ENCODE peak calls at places on chromosomes 5 and 9, in six cellular contexts. One of them, this sample, is unnamed.

GRCh38 chr5:56257010-56257409 is 23.9 kb upstream of the ANKRD55 start:
- DNase-seq in CD4-positive, CD25-positive, alpha-beta regulatory T cell: no peak
- DNase-seq in amniotic epithelial cell: no peak
- DNase-seq in hepatocyte: no peak
- DNase-seq in T-helper 9 cell: no peak
- DNase-seq in stimulated activated CD8-positive, alpha-beta memory T cell treated with anti-CD3 and anti-CD28 coated beads, Interleukin-12 subunit alpha, Interleukin-12 subunit beta, amount 100 ng/mL, for 1 hour: no peak
- DNase-seq in this sample: no peak

GRCh38 chr9:122370869-122371467 is at the start of gene PTGS1:
- DNase-seq in CD4-positive, CD25-positive, alpha-beta regulatory T cell: no peak
- DNase-seq in amniotic epithelial cell: no peak
- DNase-seq in hepatocyte: peak; percentile 55
- DNase-seq in T-helper 9 cell: no peak
- DNase-seq in stimulated activated CD8-positive, alpha-beta memory T cell treated with anti-CD3 and anti-CD28 coated beads, Interleukin-12 subunit alpha, Interleukin-12 subunit beta, amount 100 ng/mL, for 1 hour: no peak
- DNase-seq in this sample: peak; percentile 61

GRCh38 chr9:74803366-74804017 is 84.2 kb downstream of the TRPM6 start:
- DNase-seq in CD4-positive, CD25-positive, alpha-beta regulatory T cell: no peak
- DNase-seq in amniotic epithelial cell: no peak
- DNase-seq in hepatocyte: peak; percentile 63
- DNase-seq in T-helper 9 cell: no peak
- DNase-seq in stimulated activated CD8-positive, alpha-beta memory T cell treated with anti-CD3 and anti-CD28 coated beads, Interleukin-12 subunit alpha, Interleukin-12 subunit beta, amount 100 ng/mL, for 1 hour: no peak
- DNase-seq in this sample: no peak

GRCh38 chr9:119435066-119435465 is 65.8 kb upstream of the BRINP1 start:
- DNase-seq in CD4-positive, CD25-positive, alpha-beta regulatory T cell: no peak
- DNase-seq in amniotic epithelial cell: no peak
- DNase-seq in hepatocyte: no peak
- DNase-seq in T-helper 9 cell: no peak
- DNase-seq in stimulated activated CD8-positive, alpha-beta memory T cell treated with anti-CD3 and anti-CD28 coated beads, Interleukin-12 subunit alpha, Interleukin-12 subunit beta, amount 100 ng/mL, for 1 hour: no peak
- DNase-seq in this sample: no peak

GRCh38 chr9:131590907-131591844 is 45.9 kb downstream of the PRRT1B start:
- DNase-seq in CD4-positive, CD25-positive, alpha-beta regulatory T cell: peak; percentile 76
- DNase-seq in amniotic epithelial cell: peak; percentile 64
- DNase-seq in hepatocyte: peak; percentile 89
- DNase-seq in T-helper 9 cell: peak; percentile 70
- DNase-seq in stimulated activated CD8-positive, alpha-beta memory T cell treated with anti-CD3 and anti-CD28 coated beads, Interleukin-12 subunit alpha, Interleukin-12 subunit beta, amount 100 ng/mL, for 1 hour: peak; percentile 56
- DNase-seq in this sample: peak; percentile 84

GRCh38 chr9:134461436-134461982 is 135.3 kb downstream of the RXRA start:
- DNase-seq in CD4-positive, CD25-positive, alpha-beta regulatory T cell: no peak
- DNase-seq in amniotic epithelial cell: peak; percentile 25
- DNase-seq in hepatocyte: no peak
- DNase-seq in T-helper 9 cell: no peak
- DNase-seq in stimulated activated CD8-positive, alpha-beta memory T cell treated with anti-CD3 and anti-CD28 coated beads, Interleukin-12 subunit alpha, Interleukin-12 subunit beta, amount 100 ng/mL, for 1 hour: no peak
- DNase-seq in this sample: no peak

GRCh38 chr9:81629440-81629839 is 59.9 kb downstream of the TLE1 start:
- DNase-seq in CD4-positive, CD25-positive, alpha-beta regulatory T cell: no peak
- DNase-seq in amniotic epithelial cell: no peak
- DNase-seq in hepatocyte: no peak
- DNase-seq in T-helper 9 cell: no peak
- DNase-seq in stimulated activated CD8-positive, alpha-beta memory T cell treated with anti-CD3 and anti-CD28 coated beads, Interleukin-12 subunit alpha, Interleukin-12 subunit beta, amount 100 ng/mL, for 1 hour: no peak
- DNase-seq in this sample: no peak

GRCh38 chr5:92559743-92560142 is 1021.3 kb downstream of the NR2F1-AS1 start:
- DNase-seq in CD4-positive, CD25-positive, alpha-beta regulatory T cell: no peak
- DNase-seq in amniotic epithelial cell: peak; percentile 27
- DNase-seq in hepatocyte: no peak
- DNase-seq in T-helper 9 cell: no peak
- DNase-seq in stimulated activated CD8-positive, alpha-beta memory T cell treated with anti-CD3 and anti-CD28 coated beads, Interleukin-12 subunit alpha, Interleukin-12 subunit beta, amount 100 ng/mL, for 1 hour: no peak
- DNase-seq in this sample: no peak

GRCh38 chr5:603081-603998 is 8.8 kb upstream of the CEP72 start:
- DNase-seq in CD4-positive, CD25-positive, alpha-beta regulatory T cell: no peak
- DNase-seq in amniotic epithelial cell: no peak
- DNase-seq in hepatocyte: no peak
- DNase-seq in T-helper 9 cell: no peak
- DNase-seq in stimulated activated CD8-positive, alpha-beta memory T cell treated with anti-CD3 and anti-CD28 coated beads, Interleukin-12 subunit alpha, Interleukin-12 subunit beta, amount 100 ng/mL, for 1 hour: no peak
- DNase-seq in this sample: no peak

GRCh38 chr9:21995652-21996275 is 1.2 kb downstream of the CDKN2B-AS1 start:
- DNase-seq in CD4-positive, CD25-positive, alpha-beta regulatory T cell: no peak
- DNase-seq in amniotic epithelial cell: peak; percentile 73
- DNase-seq in hepatocyte: peak; percentile 59
- DNase-seq in T-helper 9 cell: no peak
- DNase-seq in stimulated activated CD8-positive, alpha-beta memory T cell treated with anti-CD3 and anti-CD28 coated beads, Interleukin-12 subunit alpha, Interleukin-12 subunit beta, amount 100 ng/mL, for 1 hour: no peak
- DNase-seq in this sample: peak; percentile 38

GRCh38 chr5:162067651-162068411 is at the start of gene GABRG2:
- DNase-seq in CD4-positive, CD25-positive, alpha-beta regulatory T cell: no peak
- DNase-seq in amniotic epithelial cell: no peak
- DNase-seq in hepatocyte: no peak
- DNase-seq in T-helper 9 cell: no peak
- DNase-seq in stimulated activated CD8-positive, alpha-beta memory T cell treated with anti-CD3 and anti-CD28 coated beads, Interleukin-12 subunit alpha, Interleukin-12 subunit beta, amount 100 ng/mL, for 1 hour: no peak
- DNase-seq in this sample: no peak

GRCh38 chr9:76615149-76615548 is 149.1 kb upstream of the PCA3 start:
- DNase-seq in CD4-positive, CD25-positive, alpha-beta regulatory T cell: no peak
- DNase-seq in amniotic epithelial cell: peak; percentile 87
- DNase-seq in hepatocyte: peak; percentile 70
- DNase-seq in T-helper 9 cell: no peak
- DNase-seq in stimulated activated CD8-positive, alpha-beta memory T cell treated with anti-CD3 and anti-CD28 coated beads, Interleukin-12 subunit alpha, Interleukin-12 subunit beta, amount 100 ng/mL, for 1 hour: no peak
- DNase-seq in this sample: no peak

GRCh38 chr9:35577486-35577885 is 27.6 kb upstream of the TESK1 start:
- DNase-seq in CD4-positive, CD25-positive, alpha-beta regulatory T cell: no peak
- DNase-seq in amniotic epithelial cell: peak; percentile 42
- DNase-seq in hepatocyte: no peak
- DNase-seq in T-helper 9 cell: no peak
- DNase-seq in stimulated activated CD8-positive, alpha-beta memory T cell treated with anti-CD3 and anti-CD28 coated beads, Interleukin-12 subunit alpha, Interleukin-12 subunit beta, amount 100 ng/mL, for 1 hour: no peak
- DNase-seq in this sample: no peak

GRCh38 chr9:36873247-36873875 is 160.7 kb downstream of the PAX5 start:
- DNase-seq in CD4-positive, CD25-positive, alpha-beta regulatory T cell: peak; percentile 65
- DNase-seq in amniotic epithelial cell: peak; percentile 41
- DNase-seq in hepatocyte: peak; percentile 87
- DNase-seq in T-helper 9 cell: peak; percentile 65
- DNase-seq in stimulated activated CD8-positive, alpha-beta memory T cell treated with anti-CD3 and anti-CD28 coated beads, Interleukin-12 subunit alpha, Interleukin-12 subunit beta, amount 100 ng/mL, for 1 hour: peak; percentile 60
- DNase-seq in this sample: peak; percentile 84

GRCh38 chr9:124271660-124272059 is 13.9 kb downstream of the NEK6 start:
- DNase-seq in CD4-positive, CD25-positive, alpha-beta regulatory T cell: no peak
- DNase-seq in amniotic epithelial cell: no peak
- DNase-seq in hepatocyte: no peak
- DNase-seq in T-helper 9 cell: no peak
- DNase-seq in stimulated activated CD8-positive, alpha-beta memory T cell treated with anti-CD3 and anti-CD28 coated beads, Interleukin-12 subunit alpha, Interleukin-12 subunit beta, amount 100 ng/mL, for 1 hour: no peak
- DNase-seq in this sample: no peak

GRCh38 chr5:101897914-101898313 is 398.2 kb downstream of the SLCO4C1 start:
- DNase-seq in CD4-positive, CD25-positive, alpha-beta regulatory T cell: no peak
- DNase-seq in amniotic epithelial cell: no peak
- DNase-seq in hepatocyte: no peak
- DNase-seq in T-helper 9 cell: no peak
- DNase-seq in stimulated activated CD8-positive, alpha-beta memory T cell treated with anti-CD3 and anti-CD28 coated beads, Interleukin-12 subunit alpha, Interleukin-12 subunit beta, amount 100 ng/mL, for 1 hour: no peak
- DNase-seq in this sample: no peak

GRCh38 chr5:173645437-173645807 is 29.0 kb upstream of the BOD1 start:
- DNase-seq in CD4-positive, CD25-positive, alpha-beta regulatory T cell: no peak
- DNase-seq in amniotic epithelial cell: peak; percentile 57
- DNase-seq in hepatocyte: peak; percentile 31
- DNase-seq in T-helper 9 cell: no peak
- DNase-seq in stimulated activated CD8-positive, alpha-beta memory T cell treated with anti-CD3 and anti-CD28 coated beads, Interleukin-12 subunit alpha, Interleukin-12 subunit beta, amount 100 ng/mL, for 1 hour: no peak
- DNase-seq in this sample: no peak

GRCh38 chr9:90559075-90560073 is 83.2 kb downstream of the DIRAS2 start:
- DNase-seq in CD4-positive, CD25-positive, alpha-beta regulatory T cell: no peak
- DNase-seq in amniotic epithelial cell: no peak
- DNase-seq in hepatocyte: no peak
- DNase-seq in T-helper 9 cell: no peak
- DNase-seq in stimulated activated CD8-positive, alpha-beta memory T cell treated with anti-CD3 and anti-CD28 coated beads, Interleukin-12 subunit alpha, Interleukin-12 subunit beta, amount 100 ng/mL, for 1 hour: no peak
- DNase-seq in this sample: no peak

GRCh38 chr5:71899865-71900342 is 180.8 kb downstream of the CARTPT start:
- DNase-seq in CD4-positive, CD25-positive, alpha-beta regulatory T cell: no peak
- DNase-seq in amniotic epithelial cell: peak; percentile 31
- DNase-seq in hepatocyte: peak; percentile 40
- DNase-seq in T-helper 9 cell: no peak
- DNase-seq in stimulated activated CD8-positive, alpha-beta memory T cell treated with anti-CD3 and anti-CD28 coated beads, Interleukin-12 subunit alpha, Interleukin-12 subunit beta, amount 100 ng/mL, for 1 hour: no peak
- DNase-seq in this sample: no peak

GRCh38 chr9:93184439-93185221 is 691 bp downstream of the WNK2 start:
- DNase-seq in CD4-positive, CD25-positive, alpha-beta regulatory T cell: no peak
- DNase-seq in amniotic epithelial cell: no peak
- DNase-seq in hepatocyte: no peak
- DNase-seq in T-helper 9 cell: no peak
- DNase-seq in stimulated activated CD8-positive, alpha-beta memory T cell treated with anti-CD3 and anti-CD28 coated beads, Interleukin-12 subunit alpha, Interleukin-12 subunit beta, amount 100 ng/mL, for 1 hour: no peak
- DNase-seq in this sample: peak; percentile 70

GRCh38 chr5:73451218-73452130 is 2.9 kb upstream of the FOXD1 start:
- DNase-seq in CD4-positive, CD25-positive, alpha-beta regulatory T cell: peak; percentile 57
- DNase-seq in amniotic epithelial cell: peak; percentile 32
- DNase-seq in hepatocyte: peak; percentile 84
- DNase-seq in T-helper 9 cell: peak; percentile 70
- DNase-seq in stimulated activated CD8-positive, alpha-beta memory T cell treated with anti-CD3 and anti-CD28 coated beads, Interleukin-12 subunit alpha, Interleukin-12 subunit beta, amount 100 ng/mL, for 1 hour: peak; percentile 38
- DNase-seq in this sample: peak; percentile 61

GRCh38 chr5:147234825-147235635 is at the start of gene STK32A:
- DNase-seq in CD4-positive, CD25-positive, alpha-beta regulatory T cell: no peak
- DNase-seq in amniotic epithelial cell: no peak
- DNase-seq in hepatocyte: peak; percentile 76
- DNase-seq in T-helper 9 cell: no peak
- DNase-seq in stimulated activated CD8-positive, alpha-beta memory T cell treated with anti-CD3 and anti-CD28 coated beads, Interleukin-12 subunit alpha, Interleukin-12 subunit beta, amount 100 ng/mL, for 1 hour: no peak
- DNase-seq in this sample: no peak

GRCh38 chr5:171596391-171596878 is 177.0 kb downstream of the FGF18 start:
- DNase-seq in CD4-positive, CD25-positive, alpha-beta regulatory T cell: no peak
- DNase-seq in amniotic epithelial cell: peak; percentile 56
- DNase-seq in hepatocyte: peak; percentile 72
- DNase-seq in T-helper 9 cell: no peak
- DNase-seq in stimulated activated CD8-positive, alpha-beta memory T cell treated with anti-CD3 and anti-CD28 coated beads, Interleukin-12 subunit alpha, Interleukin-12 subunit beta, amount 100 ng/mL, for 1 hour: no peak
- DNase-seq in this sample: no peak

GRCh38 chr9:73081979-73082657 is 69.5 kb upstream of the ANXA1 start:
- DNase-seq in CD4-positive, CD25-positive, alpha-beta regulatory T cell: peak; percentile 4
- DNase-seq in amniotic epithelial cell: peak; percentile 55
- DNase-seq in hepatocyte: peak; percentile 75
- DNase-seq in T-helper 9 cell: no peak
- DNase-seq in stimulated activated CD8-positive, alpha-beta memory T cell treated with anti-CD3 and anti-CD28 coated beads, Interleukin-12 subunit alpha, Interleukin-12 subunit beta, amount 100 ng/mL, for 1 hour: no peak
- DNase-seq in this sample: peak; percentile 46

GRCh38 chr5:419970-420369 is 23.0 kb upstream of the EXOC3 start:
- DNase-seq in CD4-positive, CD25-positive, alpha-beta regulatory T cell: no peak
- DNase-seq in amniotic epithelial cell: peak; percentile 76
- DNase-seq in hepatocyte: no peak
- DNase-seq in T-helper 9 cell: no peak
- DNase-seq in stimulated activated CD8-positive, alpha-beta memory T cell treated with anti-CD3 and anti-CD28 coated beads, Interleukin-12 subunit alpha, Interleukin-12 subunit beta, amount 100 ng/mL, for 1 hour: no peak
- DNase-seq in this sample: no peak

GRCh38 chr5:61805101-61805500 is 473.0 kb downstream of the ZSWIM6 start:
- DNase-seq in CD4-positive, CD25-positive, alpha-beta regulatory T cell: no peak
- DNase-seq in amniotic epithelial cell: peak; percentile 71
- DNase-seq in hepatocyte: peak; percentile 49
- DNase-seq in T-helper 9 cell: no peak
- DNase-seq in stimulated activated CD8-positive, alpha-beta memory T cell treated with anti-CD3 and anti-CD28 coated beads, Interleukin-12 subunit alpha, Interleukin-12 subunit beta, amount 100 ng/mL, for 1 hour: no peak
- DNase-seq in this sample: no peak

GRCh38 chr9:13427587-13427986 is 148.1 kb upstream of the MPDZ start:
- DNase-seq in CD4-positive, CD25-positive, alpha-beta regulatory T cell: no peak
- DNase-seq in amniotic epithelial cell: peak; percentile 42
- DNase-seq in hepatocyte: peak; percentile 70
- DNase-seq in T-helper 9 cell: no peak
- DNase-seq in stimulated activated CD8-positive, alpha-beta memory T cell treated with anti-CD3 and anti-CD28 coated beads, Interleukin-12 subunit alpha, Interleukin-12 subunit beta, amount 100 ng/mL, for 1 hour: no peak
- DNase-seq in this sample: peak; percentile 37

GRCh38 chr5:79436821-79437220 is 77.1 kb downstream of the HOMER1 start:
- DNase-seq in CD4-positive, CD25-positive, alpha-beta regulatory T cell: no peak
- DNase-seq in amniotic epithelial cell: peak; percentile 41
- DNase-seq in hepatocyte: no peak
- DNase-seq in T-helper 9 cell: no peak
- DNase-seq in stimulated activated CD8-positive, alpha-beta memory T cell treated with anti-CD3 and anti-CD28 coated beads, Interleukin-12 subunit alpha, Interleukin-12 subunit beta, amount 100 ng/mL, for 1 hour: no peak
- DNase-seq in this sample: no peak

GRCh38 chr9:121233906-121234901 is 32.5 kb upstream of the RAB14 start:
- DNase-seq in CD4-positive, CD25-positive, alpha-beta regulatory T cell: no peak
- DNase-seq in amniotic epithelial cell: peak; percentile 41
- DNase-seq in hepatocyte: no peak
- DNase-seq in T-helper 9 cell: no peak
- DNase-seq in stimulated activated CD8-positive, alpha-beta memory T cell treated with anti-CD3 and anti-CD28 coated beads, Interleukin-12 subunit alpha, Interleukin-12 subunit beta, amount 100 ng/mL, for 1 hour: no peak
- DNase-seq in this sample: no peak

GRCh38 chr5:62268239-62268638 is 37.8 kb upstream of the KIF2A start:
- DNase-seq in CD4-positive, CD25-positive, alpha-beta regulatory T cell: no peak
- DNase-seq in amniotic epithelial cell: peak; percentile 4
- DNase-seq in hepatocyte: peak; percentile 76
- DNase-seq in T-helper 9 cell: no peak
- DNase-seq in stimulated activated CD8-positive, alpha-beta memory T cell treated with anti-CD3 and anti-CD28 coated beads, Interleukin-12 subunit alpha, Interleukin-12 subunit beta, amount 100 ng/mL, for 1 hour: no peak
- DNase-seq in this sample: no peak

GRCh38 chr9:89821081-89821480 is 216.3 kb downstream of the GADD45G start:
- DNase-seq in CD4-positive, CD25-positive, alpha-beta regulatory T cell: no peak
- DNase-seq in amniotic epithelial cell: peak; percentile 34
- DNase-seq in hepatocyte: no peak
- DNase-seq in T-helper 9 cell: no peak
- DNase-seq in stimulated activated CD8-positive, alpha-beta memory T cell treated with anti-CD3 and anti-CD28 coated beads, Interleukin-12 subunit alpha, Interleukin-12 subunit beta, amount 100 ng/mL, for 1 hour: no peak
- DNase-seq in this sample: no peak

GRCh38 chr9:76687861-76688374 is 76.3 kb upstream of the PCA3 start:
- DNase-seq in CD4-positive, CD25-positive, alpha-beta regulatory T cell: no peak
- DNase-seq in amniotic epithelial cell: peak; percentile 93
- DNase-seq in hepatocyte: peak; percentile 30
- DNase-seq in T-helper 9 cell: no peak
- DNase-seq in stimulated activated CD8-positive, alpha-beta memory T cell treated with anti-CD3 and anti-CD28 coated beads, Interleukin-12 subunit alpha, Interleukin-12 subunit beta, amount 100 ng/mL, for 1 hour: no peak
- DNase-seq in this sample: no peak

GRCh38 chr9:75812139-75812538 is 78.3 kb upstream of the PCSK5 start:
- DNase-seq in CD4-positive, CD25-positive, alpha-beta regulatory T cell: no peak
- DNase-seq in amniotic epithelial cell: no peak
- DNase-seq in hepatocyte: no peak
- DNase-seq in T-helper 9 cell: no peak
- DNase-seq in stimulated activated CD8-positive, alpha-beta memory T cell treated with anti-CD3 and anti-CD28 coated beads, Interleukin-12 subunit alpha, Interleukin-12 subunit beta, amount 100 ng/mL, for 1 hour: no peak
- DNase-seq in this sample: no peak

GRCh38 chr9:9585920-9586319 is 1026.9 kb downstream of the PTPRD start:
- DNase-seq in CD4-positive, CD25-positive, alpha-beta regulatory T cell: no peak
- DNase-seq in amniotic epithelial cell: no peak
- DNase-seq in hepatocyte: no peak
- DNase-seq in T-helper 9 cell: no peak
- DNase-seq in stimulated activated CD8-positive, alpha-beta memory T cell treated with anti-CD3 and anti-CD28 coated beads, Interleukin-12 subunit alpha, Interleukin-12 subunit beta, amount 100 ng/mL, for 1 hour: no peak
- DNase-seq in this sample: no peak

This sample was measured in GM13977.